ENCODE peak calls at places on chromosomes 2 and 18, in ten cellular contexts. R, E, O, Y, P, M, W, V, I and J are unnamed samples.

GRCh38 chr2:96175951-96176350 is 30.7 kb upstream of the DUSP2 start:
- DNase-seq in R (no peak), E (no peak), O (no peak), Y (no peak), P (peak), M (no peak), W (no peak), V (no peak), I (no peak), J (peak)

GRCh38 chr2:176138526-176139169 is 9.1 kb downstream of the HOXD8 start:
- DNase-seq in R (no peak), E (no peak), O (peak), Y (no peak), P (no peak), M (no peak), W (no peak), V (no peak), I (no peak), J (no peak)

GRCh38 chr2:54446625-54447024 is 9.5 kb upstream of the SPTBN1 start:
- DNase-seq in R (no peak), E (no peak), O (no peak), Y (no peak), P (no peak), M (no peak), W (no peak), V (no peak), I (no peak), J (no peak)

GRCh38 chr2:240435955-240436625 is 627 bp downstream of the GPC1 start:
- DNase-seq in R (no peak), E (no peak), O (no peak), Y (no peak), P (no peak), M (peak), W (peak), V (no peak), I (peak), J (peak)

GRCh38 chr2:241678307-241678706 is 8.3 kb downstream of the DTYMK start:
- DNase-seq in R (no peak), E (no peak), O (no peak), Y (no peak), P (no peak), M (no peak), W (no peak), V (no peak), I (no peak), J (no peak)

GRCh38 chr2:151410485-151410833 is 757 bp downstream of the RIF1 start:
- DNase-seq in R (no peak), E (no peak), O (no peak), Y (peak), P (no peak), M (peak), W (peak), V (peak), I (peak), J (peak)

GRCh38 chr2:113888641-113889470 is 1.0 kb upstream of the ACTR3 start:
- DNase-seq in R (no peak), E (no peak), O (no peak), Y (peak), P (no peak), M (no peak), W (no peak), V (no peak), I (peak), J (no peak)

GRCh38 chr2:145777297-145777696 is 1257.4 kb upstream of the ZEB2 start:
- DNase-seq in R (peak), E (no peak), O (no peak), Y (no peak), P (no peak), M (no peak), W (no peak), V (no peak), I (no peak), J (no peak)

GRCh38 chr2:242085941-242086621 is 216.6 kb downstream of the RTP5 start:
- DNase-seq in R (no peak), E (peak), O (no peak), Y (peak), P (no peak), M (peak), W (peak), V (no peak), I (peak), J (no peak)

GRCh38 chr2:72920317-72921087 is 3.2 kb downstream of the EMX1 start:
- DNase-seq in R (no peak), E (no peak), O (peak), Y (no peak), P (no peak), M (peak), W (peak), V (no peak), I (no peak), J (peak)

GRCh38 chr2:3652896-3653625 is 4.9 kb upstream of the ALLC start:
- DNase-seq in R (no peak), E (no peak), O (no peak), Y (no peak), P (no peak), M (no peak), W (no peak), V (no peak), I (no peak), J (no peak)

GRCh38 chr2:134207589-134208209 is 46.2 kb upstream of the MGAT5 start:
- DNase-seq in R (no peak), E (peak), O (peak), Y (peak), P (no peak), M (peak), W (peak), V (no peak), I (peak), J (peak)

GRCh38 chr2:45268631-45269030 is 259.4 kb upstream of the SIX2 start:
- DNase-seq in R (no peak), E (no peak), O (no peak), Y (no peak), P (no peak), M (no peak), W (no peak), V (no peak), I (no peak), J (no peak)

GRCh38 chr18:28735731-28736130 is 558.8 kb upstream of the CDH2 start:
- DNase-seq in R (no peak), E (no peak), O (no peak), Y (no peak), P (no peak), M (no peak), W (no peak), V (no peak), I (no peak), J (no peak)

GRCh38 chr2:1605659-1606400 is 138.5 kb downstream of the PXDN start:
- DNase-seq in R (no peak), E (no peak), O (no peak), Y (no peak), P (no peak), M (no peak), W (no peak), V (no peak), I (no peak), J (peak)

GRCh38 chr2:128526455-128526976 is 207.8 kb upstream of the HS6ST1 start:
- DNase-seq in R (no peak), E (no peak), O (no peak), Y (no peak), P (no peak), M (no peak), W (no peak), V (no peak), I (no peak), J (no peak)

GRCh38 chr2:158102446-158102845 is 770 bp downstream of the UPP2 start:
- DNase-seq in R (no peak), E (no peak), O (no peak), Y (no peak), P (no peak), M (no peak), W (no peak), V (no peak), I (no peak), J (no peak)

GRCh38 chr2:2641541-2642410 is 310.7 kb upstream of the MYT1L start:
- DNase-seq in R (no peak), E (no peak), O (peak), Y (no peak), P (no peak), M (no peak), W (no peak), V (no peak), I (no peak), J (no peak)

GRCh38 chr2:158600155-158600802 is 143.5 kb downstream of the PKP4 start:
- DNase-seq in R (peak), E (no peak), O (no peak), Y (peak), P (peak), M (no peak), W (no peak), V (no peak), I (peak), J (peak)

GRCh38 chr2:235921508-235922260 is 246.5 kb downstream of the GBX2 start:
- DNase-seq in R (no peak), E (no peak), O (peak), Y (no peak), P (no peak), M (no peak), W (no peak), V (no peak), I (no peak), J (peak)

GRCh38 chr2:139585133-139585532 is 804.9 kb upstream of the NXPH2 start:
- DNase-seq in R (no peak), E (no peak), O (no peak), Y (no peak), P (no peak), M (no peak), W (no peak), V (no peak), I (no peak), J (no peak)

GRCh38 chr2:147924647-147925046 is 79.8 kb downstream of the ACVR2A start:
- DNase-seq in R (no peak), E (no peak), O (no peak), Y (no peak), P (no peak), M (no peak), W (no peak), V (no peak), I (no peak), J (no peak)

GRCh38 chr18:32777049-32777448 is 4.2 kb upstream of the KLHL14 start:
- DNase-seq in R (no peak), E (no peak), O (no peak), Y (no peak), P (no peak), M (no peak), W (no peak), V (no peak), I (no peak), J (no peak)